ENCODE peak calls at places on chromosomes 13 and 19, in eight cellular contexts. Q is activated CD4-positive, alpha-beta T cell treated with anti-CD3 and anti-CD28 coated beads for 4 hours; H is colonic mucosa; V is epithelial cell of esophagus; S is GF-D8; G is ACHN; B is non-pigmented ciliary epithelial cell; R is head of caudate nucleus. J is an unnamed sample.

GRCh38 chr13:27954406-27954851 is 14.7 kb downstream of the CDX2 start:
- DNase-seq in S (no peak), Q (no peak), V (peak; percentile 41), R (no peak), B (no peak), H (peak; percentile 63), G (no peak), J (no peak)

GRCh38 chr13:85028035-85028434 is 771.2 kb downstream of the SLITRK6 start:
- DNase-seq in R (no peak), B (no peak), H (no peak), Q (no peak), V (no peak), G (no peak), S (no peak), J (no peak)

GRCh38 chr13:94345374-94346195 is 133.9 kb downstream of the DCT start:
- DNase-seq in B (no peak), G (peak; percentile 59), R (no peak), V (peak; percentile 86), Q (no peak), S (no peak), H (no peak), J (no peak)

GRCh38 chr13:78309497-78310180 is 293.7 kb downstream of the POU4F1 start:
- DNase-seq in S (no peak), H (no peak), V (no peak), B (no peak), R (no peak), G (no peak), Q (no peak), J (no peak)

GRCh38 chr13:110047511-110047910 is 259.4 kb downstream of the COL4A1 start:
- DNase-seq in Q (no peak), V (peak; percentile 18), H (peak; percentile 26), R (no peak), B (peak; percentile 91), S (no peak), G (no peak), J (no peak)

GRCh38 chr13:110942248-110942981 is 27.5 kb upstream of the ANKRD10 start:
- DNase-seq in H (no peak), V (peak; percentile 54), S (no peak), Q (no peak), B (no peak), G (no peak), R (no peak), J (no peak)

GRCh38 chr19:40672038-40672437 is 18.4 kb downstream of the NUMBL start:
- DNase-seq in R (no peak), H (no peak), S (no peak), B (no peak), V (no peak), G (no peak), Q (no peak), J (no peak)

GRCh38 chr19:50036905-50037304 is 11.1 kb downstream of the ZNF473 start:
- DNase-seq in Q (no peak), R (no peak), V (peak; percentile 87), B (no peak), G (no peak), H (no peak), S (no peak), J (no peak)

GRCh38 chr13:98471895-98472294 is 105.0 kb downstream of the STK24 start:
- DNase-seq in H (no peak), Q (no peak), R (no peak), G (no peak), V (no peak), S (no peak), B (no peak), J (no peak)